ENCODE peak calls at places on chromosomes 12 and 14, in seven cellular contexts. F is neural progenitor cell; I is NCI-H774; L is upper lobe of left lung; U is stimulated activated CD8-positive, alpha-beta memory T cell treated with anti-CD3 and anti-CD28 coated beads, Interleukin-15, amount 100 ng/mL, for 24 hours; V is NCI-H345; Y is foreskin fibroblast. E is an unnamed sample.

GRCh38 chr14:104546591-104547309 is 32.8 kb upstream of the C14orf180 start:
- DNase-seq in F (no peak), I (no peak), L (peak), U (no peak), V (no peak), Y (no peak), E (no peak)

GRCh38 chr12:52285172-52285745 is 6.1 kb downstream of the KRT81 start:
- DNase-seq in F (no peak), I (no peak), L (no peak), U (no peak), V (no peak), Y (peak), E (no peak)

GRCh38 chr12:131404705-131405104 is 306.2 kb upstream of the SFSWAP start:
- DNase-seq in F (no peak), I (no peak), L (no peak), U (no peak), V (no peak), Y (no peak), E (no peak)

GRCh38 chr12:125340791-125341190 is 275.6 kb downstream of the AACS start:
- DNase-seq in F (no peak), I (peak), L (no peak), U (no peak), V (no peak), Y (peak), E (no peak)

GRCh38 chr12:131923260-131923659 is 5.8 kb upstream of the PUS1 start:
- DNase-seq in F (no peak), I (no peak), L (no peak), U (no peak), V (no peak), Y (no peak), E (no peak)

GRCh38 chr12:124524231-124524925 is 43.0 kb downstream of the NCOR2 start:
- DNase-seq in F (no peak), I (no peak), L (peak), U (no peak), V (no peak), Y (peak), E (no peak)

GRCh38 chr14:61607570-61608244 is 87.6 kb upstream of the HIF1A start:
- DNase-seq in F (peak), I (no peak), L (no peak), U (no peak), V (peak), Y (peak), E (no peak)

GRCh38 chr14:61866932-61867920 is 105.0 kb downstream of the SNAPC1 start:
- DNase-seq in F (no peak), I (no peak), L (no peak), U (no peak), V (no peak), Y (no peak), E (no peak)

GRCh38 chr12:120241561-120242274 is 23.8 kb downstream of the PXN start:
- DNase-seq in F (no peak), I (no peak), L (no peak), U (no peak), V (no peak), Y (no peak), E (no peak)

GRCh38 chr14:56195727-56196126 is 77.5 kb downstream of the PELI2 start:
- DNase-seq in F (no peak), I (peak), L (no peak), U (no peak), V (peak), Y (peak), E (no peak)

GRCh38 chr12:66044731-66045130 is 85.8 kb downstream of the LLPH start:
- DNase-seq in F (no peak), I (no peak), L (no peak), U (no peak), V (no peak), Y (peak), E (no peak)

GRCh38 chr12:94049718-94050117 is 98.7 kb upstream of the PLXNC1 start:
- DNase-seq in F (no peak), I (no peak), L (no peak), U (no peak), V (peak), Y (no peak), E (no peak)

GRCh38 chr12:106389181-106389580 is 31.6 kb downstream of the POLR3B start:
- DNase-seq in F (no peak), I (no peak), L (no peak), U (no peak), V (no peak), Y (no peak), E (no peak)

GRCh38 chr14:82725188-82725587 is 1191.5 kb upstream of the SEL1L start:
- DNase-seq in F (no peak), I (no peak), L (no peak), U (no peak), V (no peak), Y (peak), E (no peak)

GRCh38 chr12:1670244-1670814 is 20.5 kb upstream of the ADIPOR2 start:
- DNase-seq in F (no peak), I (no peak), L (no peak), U (no peak), V (no peak), Y (no peak), E (no peak)

E was measured in neuronal stem cell.